ENCODE peak calls at places on chromosome 6, in seven cellular contexts. One of them, this sample, is unnamed.

GRCh38 chr6:10418862-10419748 is 4.2 kb upstream of the TFAP2A start:
- DNase-seq in T-helper 2 cell: no peak
- DNase-seq in GM20000: peak
- DNase-seq in heart right ventricle: no peak
- DNase-seq in HCEC 1CT: no peak
- DNase-seq in stimulated activated CD8-positive, alpha-beta memory T cell treated with anti-CD3 and anti-CD28 coated beads, Interleukin-7, amount 100 ng/mL, for 4 hours: no peak
- DNase-seq in HT-29: no peak
- DNase-seq in this sample: no peak

GRCh38 chr6:148524976-148525375 is 182.3 kb downstream of the SASH1 start:
- DNase-seq in heart right ventricle: no peak
- DNase-seq in HT-29: no peak
- DNase-seq in stimulated activated CD8-positive, alpha-beta memory T cell treated with anti-CD3 and anti-CD28 coated beads, Interleukin-7, amount 100 ng/mL, for 4 hours: no peak
- DNase-seq in T-helper 2 cell: no peak
- DNase-seq in GM20000: no peak
- DNase-seq in HCEC 1CT: peak
- DNase-seq in this sample: no peak

GRCh38 chr6:24492475-24492874 is 2.3 kb upstream of the ALDH5A1 start:
- DNase-seq in HT-29: no peak
- DNase-seq in stimulated activated CD8-positive, alpha-beta memory T cell treated with anti-CD3 and anti-CD28 coated beads, Interleukin-7, amount 100 ng/mL, for 4 hours: no peak
- DNase-seq in GM20000: peak
- DNase-seq in HCEC 1CT: no peak
- DNase-seq in heart right ventricle: no peak
- DNase-seq in T-helper 2 cell: no peak
- DNase-seq in this sample: no peak

GRCh38 chr6:9914951-9915350 is 499.9 kb downstream of the TFAP2A start:
- DNase-seq in stimulated activated CD8-positive, alpha-beta memory T cell treated with anti-CD3 and anti-CD28 coated beads, Interleukin-7, amount 100 ng/mL, for 4 hours: no peak
- DNase-seq in T-helper 2 cell: no peak
- DNase-seq in HCEC 1CT: no peak
- DNase-seq in GM20000: no peak
- DNase-seq in HT-29: no peak
- DNase-seq in heart right ventricle: no peak
- DNase-seq in this sample: no peak

GRCh38 chr6:87881342-87881895 is 166.2 kb upstream of the SPACA1 start:
- DNase-seq in heart right ventricle: no peak
- DNase-seq in HCEC 1CT: no peak
- DNase-seq in T-helper 2 cell: no peak
- DNase-seq in HT-29: no peak
- DNase-seq in stimulated activated CD8-positive, alpha-beta memory T cell treated with anti-CD3 and anti-CD28 coated beads, Interleukin-7, amount 100 ng/mL, for 4 hours: no peak
- DNase-seq in GM20000: no peak
- DNase-seq in this sample: no peak

GRCh38 chr6:148240866-148241477 is 101.7 kb upstream of the SASH1 start:
- DNase-seq in stimulated activated CD8-positive, alpha-beta memory T cell treated with anti-CD3 and anti-CD28 coated beads, Interleukin-7, amount 100 ng/mL, for 4 hours: no peak
- DNase-seq in T-helper 2 cell: no peak
- DNase-seq in HT-29: no peak
- DNase-seq in HCEC 1CT: no peak
- DNase-seq in GM20000: no peak
- DNase-seq in heart right ventricle: no peak
- DNase-seq in this sample: no peak

GRCh38 chr6:128600397-128600951 is 80.1 kb upstream of the PTPRK start:
- DNase-seq in HCEC 1CT: peak
- DNase-seq in heart right ventricle: no peak
- DNase-seq in GM20000: no peak
- DNase-seq in stimulated activated CD8-positive, alpha-beta memory T cell treated with anti-CD3 and anti-CD28 coated beads, Interleukin-7, amount 100 ng/mL, for 4 hours: no peak
- DNase-seq in T-helper 2 cell: no peak
- DNase-seq in HT-29: peak
- DNase-seq in this sample: no peak

GRCh38 chr6:15621203-15622044 is 41.4 kb downstream of the DTNBP1 start:
- DNase-seq in HCEC 1CT: peak
- DNase-seq in heart right ventricle: peak
- DNase-seq in T-helper 2 cell: no peak
- DNase-seq in HT-29: no peak
- DNase-seq in stimulated activated CD8-positive, alpha-beta memory T cell treated with anti-CD3 and anti-CD28 coated beads, Interleukin-7, amount 100 ng/mL, for 4 hours: no peak
- DNase-seq in GM20000: peak
- DNase-seq in this sample: peak

GRCh38 chr6:56046576-56046975 is 171.2 kb upstream of the BMP5 start:
- DNase-seq in HCEC 1CT: no peak
- DNase-seq in GM20000: no peak
- DNase-seq in stimulated activated CD8-positive, alpha-beta memory T cell treated with anti-CD3 and anti-CD28 coated beads, Interleukin-7, amount 100 ng/mL, for 4 hours: no peak
- DNase-seq in HT-29: peak
- DNase-seq in heart right ventricle: peak
- DNase-seq in T-helper 2 cell: no peak
- DNase-seq in this sample: no peak

GRCh38 chr6:137827977-137828815 is 38.9 kb upstream of the TNFAIP3 start:
- DNase-seq in T-helper 2 cell: no peak
- DNase-seq in HT-29: no peak
- DNase-seq in GM20000: peak
- DNase-seq in HCEC 1CT: no peak
- DNase-seq in heart right ventricle: no peak
- DNase-seq in stimulated activated CD8-positive, alpha-beta memory T cell treated with anti-CD3 and anti-CD28 coated beads, Interleukin-7, amount 100 ng/mL, for 4 hours: no peak
- DNase-seq in this sample: no peak

GRCh38 chr6:35073766-35074471 is 67.2 kb downstream of the TCP11 start:
- DNase-seq in GM20000: no peak
- DNase-seq in T-helper 2 cell: no peak
- DNase-seq in heart right ventricle: no peak
- DNase-seq in HCEC 1CT: no peak
- DNase-seq in stimulated activated CD8-positive, alpha-beta memory T cell treated with anti-CD3 and anti-CD28 coated beads, Interleukin-7, amount 100 ng/mL, for 4 hours: no peak
- DNase-seq in HT-29: no peak
- DNase-seq in this sample: no peak

GRCh38 chr6:18368277-18369105 is 18.7 kb upstream of the RNF144B start:
- DNase-seq in T-helper 2 cell: no peak
- DNase-seq in HCEC 1CT: no peak
- DNase-seq in GM20000: no peak
- DNase-seq in HT-29: peak
- DNase-seq in heart right ventricle: no peak
- DNase-seq in stimulated activated CD8-positive, alpha-beta memory T cell treated with anti-CD3 and anti-CD28 coated beads, Interleukin-7, amount 100 ng/mL, for 4 hours: no peak
- DNase-seq in this sample: no peak

GRCh38 chr6:37847704-37848103 is 28.2 kb downstream of the ZFAND3 start:
- DNase-seq in HT-29: no peak
- DNase-seq in stimulated activated CD8-positive, alpha-beta memory T cell treated with anti-CD3 and anti-CD28 coated beads, Interleukin-7, amount 100 ng/mL, for 4 hours: no peak
- DNase-seq in GM20000: no peak
- DNase-seq in T-helper 2 cell: no peak
- DNase-seq in HCEC 1CT: no peak
- DNase-seq in heart right ventricle: no peak
- DNase-seq in this sample: no peak

GRCh38 chr6:140192018-140192417 is 817.6 kb upstream of the CITED2 start:
- DNase-seq in T-helper 2 cell: no peak
- DNase-seq in stimulated activated CD8-positive, alpha-beta memory T cell treated with anti-CD3 and anti-CD28 coated beads, Interleukin-7, amount 100 ng/mL, for 4 hours: no peak
- DNase-seq in GM20000: no peak
- DNase-seq in HCEC 1CT: no peak
- DNase-seq in heart right ventricle: no peak
- DNase-seq in HT-29: no peak
- DNase-seq in this sample: no peak

GRCh38 chr6:169340395-169340794 is 86.7 kb upstream of the THBS2 start:
- DNase-seq in stimulated activated CD8-positive, alpha-beta memory T cell treated with anti-CD3 and anti-CD28 coated beads, Interleukin-7, amount 100 ng/mL, for 4 hours: no peak
- DNase-seq in HT-29: peak
- DNase-seq in T-helper 2 cell: no peak
- DNase-seq in heart right ventricle: no peak
- DNase-seq in GM20000: no peak
- DNase-seq in HCEC 1CT: no peak
- DNase-seq in this sample: no peak

GRCh38 chr6:21469213-21469612 is 124.3 kb upstream of the SOX4 start:
- DNase-seq in GM20000: no peak
- DNase-seq in T-helper 2 cell: no peak
- DNase-seq in stimulated activated CD8-positive, alpha-beta memory T cell treated with anti-CD3 and anti-CD28 coated beads, Interleukin-7, amount 100 ng/mL, for 4 hours: no peak
- DNase-seq in HT-29: no peak
- DNase-seq in HCEC 1CT: no peak
- DNase-seq in heart right ventricle: no peak
- DNase-seq in this sample: no peak

GRCh38 chr6:122712093-122712863 is 67.2 kb upstream of the FABP7 start:
- DNase-seq in HCEC 1CT: peak
- DNase-seq in GM20000: no peak
- DNase-seq in heart right ventricle: no peak
- DNase-seq in T-helper 2 cell: no peak
- DNase-seq in HT-29: no peak
- DNase-seq in stimulated activated CD8-positive, alpha-beta memory T cell treated with anti-CD3 and anti-CD28 coated beads, Interleukin-7, amount 100 ng/mL, for 4 hours: no peak
- DNase-seq in this sample: no peak

GRCh38 chr6:25125736-25126135 is 153.4 kb upstream of the CARMIL1 start:
- DNase-seq in HT-29: no peak
- DNase-seq in T-helper 2 cell: no peak
- DNase-seq in heart right ventricle: no peak
- DNase-seq in GM20000: no peak
- DNase-seq in stimulated activated CD8-positive, alpha-beta memory T cell treated with anti-CD3 and anti-CD28 coated beads, Interleukin-7, amount 100 ng/mL, for 4 hours: no peak
- DNase-seq in HCEC 1CT: no peak
- DNase-seq in this sample: no peak

GRCh38 chr6:54248994-54249393 is 59.2 kb upstream of the TINAG start:
- DNase-seq in stimulated activated CD8-positive, alpha-beta memory T cell treated with anti-CD3 and anti-CD28 coated beads, Interleukin-7, amount 100 ng/mL, for 4 hours: no peak
- DNase-seq in T-helper 2 cell: no peak
- DNase-seq in heart right ventricle: no peak
- DNase-seq in HT-29: no peak
- DNase-seq in HCEC 1CT: no peak
- DNase-seq in GM20000: no peak
- DNase-seq in this sample: no peak

GRCh38 chr6:87393026-87393622 is 14.6 kb upstream of the CFAP206 start:
- DNase-seq in stimulated activated CD8-positive, alpha-beta memory T cell treated with anti-CD3 and anti-CD28 coated beads, Interleukin-7, amount 100 ng/mL, for 4 hours: no peak
- DNase-seq in HT-29: peak
- DNase-seq in T-helper 2 cell: no peak
- DNase-seq in heart right ventricle: no peak
- DNase-seq in HCEC 1CT: peak
- DNase-seq in GM20000: peak
- DNase-seq in this sample: peak

GRCh38 chr6:22298393-22299010 is 1.7 kb upstream of the PRL start:
- DNase-seq in GM20000: no peak
- DNase-seq in HCEC 1CT: no peak
- DNase-seq in heart right ventricle: no peak
- DNase-seq in T-helper 2 cell: no peak
- DNase-seq in stimulated activated CD8-positive, alpha-beta memory T cell treated with anti-CD3 and anti-CD28 coated beads, Interleukin-7, amount 100 ng/mL, for 4 hours: no peak
- DNase-seq in HT-29: no peak
- DNase-seq in this sample: no peak